ENCODE peak calls at places on chromosomes 7 and 10, in five cellular contexts. B, O, K, A and Z are unnamed samples.

GRCh38 chr10:43218206-43218950 is 48.5 kb downstream of the RASGEF1A start:
- DNase-seq in B (peak; percentile 8), O (no peak), K (no peak), A (peak; percentile 48), Z (peak; percentile 76)

GRCh38 chr10:119305860-119306513 is 98.6 kb downstream of the GRK5 start:
- DNase-seq in B (peak; percentile 51), O (peak; percentile 96), K (peak; percentile 97), A (peak; percentile 98), Z (peak; percentile 95)

GRCh38 chr10:19816420-19817250 is at the start of gene PLXDC2:
- DNase-seq in B (peak; percentile 72), O (peak; percentile 2), K (peak; percentile 59), A (peak; percentile 25), Z (no peak)

GRCh38 chr7:151379534-151380198 is 30.2 kb downstream of the WDR86 start:
- DNase-seq in B (no peak), O (no peak), K (no peak), A (no peak), Z (no peak)

GRCh38 chr7:27181176-27181520 is 3.9 kb downstream of the HOXA11 start:
- DNase-seq in B (peak; percentile 41), O (no peak), K (no peak), A (no peak), Z (no peak)

GRCh38 chr7:74051629-74052410 is 23.8 kb downstream of the ELN start:
- DNase-seq in B (peak; percentile 74), O (peak; percentile 31), K (peak; percentile 29), A (no peak), Z (no peak)

GRCh38 chr7:70458195-70458695 is 673.7 kb upstream of the GALNT17 start:
- DNase-seq in B (no peak), O (no peak), K (no peak), A (no peak), Z (no peak)

GRCh38 chr10:106082865-106083264 is 1081.6 kb downstream of the SORCS1 start:
- DNase-seq in B (no peak), O (no peak), K (peak; percentile 79), A (no peak), Z (no peak)

GRCh38 chr7:150466477-150466876 is 16.0 kb downstream of the GIMAP8 start:
- DNase-seq in B (no peak), O (no peak), K (no peak), A (no peak), Z (no peak)

GRCh38 chr10:119737827-119738226 is 12.0 kb downstream of the INPP5F start:
- DNase-seq in B (no peak), O (peak; percentile 14), K (peak; percentile 86), A (peak; percentile 80), Z (peak; percentile 40)

GRCh38 chr7:12637819-12638592 is 49.4 kb upstream of the ARL4A start:
- DNase-seq in B (no peak), O (no peak), K (no peak), A (no peak), Z (no peak)

GRCh38 chr7:16660702-16661464 is 14.9 kb downstream of the BZW2 start:
- DNase-seq in B (no peak), O (no peak), K (peak; percentile 62), A (peak; percentile 73), Z (no peak)

GRCh38 chr7:151251926-151252835 is 3.7 kb upstream of the SMARCD3 start:
- DNase-seq in B (peak; percentile 64), O (no peak), K (peak; percentile 75), A (peak; percentile 78), Z (no peak)

GRCh38 chr10:131062621-131063260 is 248.8 kb downstream of the TCERG1L start:
- DNase-seq in B (no peak), O (no peak), K (no peak), A (no peak), Z (no peak)

GRCh38 chr7:2403718-2404648 is 572 bp downstream of the CHST12 start:
- DNase-seq in B (peak; percentile 60), O (peak; percentile 48), K (peak; percentile 35), A (peak; percentile 25), Z (no peak)

GRCh38 chr7:32378991-32379390 is 111.2 kb downstream of the LSM5 start:
- DNase-seq in B (no peak), O (no peak), K (no peak), A (no peak), Z (no peak)

GRCh38 chr10:33160151-33160550 is 174.3 kb downstream of the NRP1 start:
- DNase-seq in B (no peak), O (no peak), K (no peak), A (no peak), Z (no peak)

GRCh38 chr10:133520193-133520738 is 6.9 kb upstream of the CYP2E1 start:
- DNase-seq in B (peak; percentile 93), O (peak; percentile 94), K (peak; percentile 41), A (peak; percentile 63), Z (no peak)

GRCh38 chr7:77866791-77867190 is 68.2 kb downstream of the PHTF2 start:
- DNase-seq in B (no peak), O (no peak), K (peak; percentile 72), A (peak; percentile 85), Z (no peak)

GRCh38 chr7:100891555-100891954 is 2.0 kb upstream of the UFSP1 start:
- DNase-seq in B (no peak), O (no peak), K (no peak), A (no peak), Z (no peak)

GRCh38 chr7:34133356-34133982 is 228.1 kb downstream of the BMPER start:
- DNase-seq in B (no peak), O (no peak), K (peak; percentile 85), A (peak; percentile 96), Z (peak; percentile 88)

GRCh38 chr7:43513236-43513635 is 69.7 kb upstream of the STK17A start:
- DNase-seq in B (no peak), O (no peak), K (no peak), A (no peak), Z (no peak)

GRCh38 chr10:128061306-128062300 is 64.6 kb downstream of the MKI67 start:
- DNase-seq in B (no peak), O (no peak), K (no peak), A (no peak), Z (no peak)

GRCh38 chr7:140501941-140502340 is 22.6 kb upstream of the MKRN1 start:
- DNase-seq in B (peak; percentile 71), O (no peak), K (no peak), A (no peak), Z (no peak)

GRCh38 chr7:69564454-69565417 is 33.5 kb upstream of the AUTS2 start:
- DNase-seq in B (no peak), O (no peak), K (peak; percentile 62), A (peak; percentile 81), Z (no peak)

GRCh38 chr7:42068554-42069280 is 168.3 kb downstream of the GLI3 start:
- DNase-seq in B (no peak), O (no peak), K (no peak), A (no peak), Z (no peak)

GRCh38 chr7:42065942-42066341 is 171.1 kb downstream of the GLI3 start:
- DNase-seq in B (no peak), O (no peak), K (no peak), A (no peak), Z (no peak)

GRCh38 chr7:42065015-42065414 is 172.0 kb downstream of the GLI3 start:
- DNase-seq in B (no peak), O (no peak), K (no peak), A (no peak), Z (no peak)

GRCh38 chr7:42069625-42070024 is 167.4 kb downstream of the GLI3 start:
- DNase-seq in B (no peak), O (no peak), K (peak; percentile 23), A (no peak), Z (no peak)

GRCh38 chr7:42064534-42064933 is 172.5 kb downstream of the GLI3 start:
- DNase-seq in B (no peak), O (no peak), K (no peak), A (no peak), Z (no peak)
- TF ChIP-seq CTCF in B (no peak), O (no peak), K (no peak), A (no peak), Z (no peak)

DNA sequence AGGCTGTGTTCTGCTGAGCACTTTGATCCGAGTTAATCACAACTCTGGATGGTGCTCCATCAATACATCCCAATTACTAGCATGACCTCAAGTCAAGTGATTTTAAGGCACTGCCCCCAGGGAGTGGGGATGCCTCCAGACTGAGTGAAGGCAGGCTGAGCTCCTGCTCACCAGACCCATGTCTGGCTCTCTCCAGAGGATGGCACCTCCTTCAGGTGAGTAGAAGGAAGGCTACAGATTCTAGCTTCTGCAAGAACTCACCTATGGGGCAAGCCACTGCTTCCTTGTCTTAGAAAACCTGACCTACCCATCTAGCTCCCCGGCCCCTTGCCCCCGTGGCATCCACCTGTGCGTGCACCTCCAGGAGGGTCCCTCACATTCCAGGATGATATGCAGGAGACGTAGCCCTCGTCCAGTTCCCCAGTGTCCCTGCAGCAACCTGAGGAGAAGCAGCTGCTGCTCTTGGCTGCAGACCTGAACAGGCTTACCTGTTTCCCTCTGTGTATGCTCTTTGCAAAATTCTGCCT is 390.3 kb downstream of the GRID1 start:
- DNase-seq in B (no peak), O (no peak), K (no peak), A (no peak), Z (no peak)
- TF ChIP-seq CTCF in B (no peak), O (no peak), K (no peak), A (no peak), Z (no peak)

GRCh38 chr7:128862571-128863432 is at the start of gene ATP6V1F:
- DNase-seq in B (peak; percentile 100), O (peak; percentile 99), K (peak; percentile 98), A (peak; percentile 94), Z (peak; percentile 85)

GRCh38 chr7:128859232-128860157 is 3.2 kb upstream of the ATP6V1F start:
- DNase-seq in B (no peak), O (no peak), K (no peak), A (no peak), Z (no peak)

GRCh38 chr7:128861957-128862570 is 592 bp upstream of the ATP6V1F start:
- DNase-seq in B (no peak), O (no peak), K (no peak), A (no peak), Z (no peak)

GRCh38 chr7:128858380-128859231 is 4.0 kb upstream of the ATP6V1F start:
- DNase-seq in B (no peak), O (no peak), K (no peak), A (no peak), Z (no peak)

DNA sequence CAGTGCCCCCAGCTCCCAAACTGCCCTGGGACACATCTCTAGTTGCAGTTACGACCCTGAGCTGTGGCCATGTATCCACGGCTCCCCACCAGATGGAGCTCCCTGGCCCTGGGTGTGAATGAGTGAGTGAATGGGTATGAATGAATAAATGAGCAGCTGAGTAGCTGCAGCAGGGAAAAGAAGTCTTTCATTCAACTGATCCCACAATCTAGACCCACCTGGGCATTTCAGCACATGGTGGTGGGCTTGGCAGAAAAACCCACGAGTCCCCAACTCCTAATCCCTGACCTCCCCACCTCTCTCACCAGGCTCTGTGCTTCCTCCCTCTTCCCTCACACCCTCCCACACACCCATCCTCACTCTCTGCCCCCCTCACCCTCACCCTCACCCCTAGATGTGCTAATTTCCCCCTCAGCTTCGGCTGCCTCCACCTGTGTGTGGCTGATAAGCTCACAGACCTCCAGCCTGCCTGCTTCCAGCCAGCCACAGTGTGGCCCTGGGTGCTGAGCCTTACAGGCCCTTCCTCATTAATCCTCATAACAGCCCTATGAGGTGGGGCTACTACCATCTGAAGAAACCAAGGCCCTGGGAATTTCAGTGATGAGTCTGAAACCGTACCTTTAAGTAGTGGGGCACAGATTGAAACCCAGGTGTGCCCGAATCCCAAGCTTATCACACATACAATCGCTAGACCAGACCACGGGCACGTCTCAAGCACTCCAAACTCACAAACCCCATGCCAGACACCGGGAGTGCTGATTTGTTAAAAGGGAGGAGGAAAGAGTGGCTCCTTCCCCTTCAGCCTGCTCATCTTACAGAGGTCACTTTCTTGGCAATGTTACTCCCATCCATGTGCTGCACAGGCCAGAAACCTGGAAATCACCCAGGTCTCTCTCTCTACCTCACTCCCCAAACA is 2.2 kb upstream of the ATP6V1F start:
- DNase-seq in B (no peak), O (no peak), K (peak; percentile 54), A (peak; percentile 83), Z (no peak)
- TF ChIP-seq CTCF in B (no peak), O (no peak), K (peak; percentile 36), A (peak; percentile 28), Z (peak; percentile 24)

GRCh38 chr7:17863815-17864159 is 76.5 kb downstream of the SNX13 start:
- DNase-seq in B (no peak), O (no peak), K (no peak), A (no peak), Z (no peak)
- TF ChIP-seq CTCF in B (no peak), O (no peak), K (no peak), A (no peak), Z (no peak)